ENCODE peak calls at places on chromosome 11, in ten cellular contexts. U is OCI-LY7, H is GM06990, R is fibroblast of the aortic adventitia, P is fibroblast of lung, T is GM12864, L is mammary epithelial cell, C is BJ, N is fibroblast of mammary gland, D is nephron progenitor cell. E is an unnamed sample.

GRCh38 chr11:8331767-8332166 is 68.1 kb upstream of the LMO1 start:
- DNase-seq in U (no peak), H (no peak), R (no peak), P (no peak), T (no peak), L (no peak), C (no peak), N (no peak), D (no peak), E (no peak)

GRCh38 chr11:95948637-95949036 is 24.7 kb upstream of the MTMR2 start:
- DNase-seq in U (no peak), H (no peak), R (no peak), P (no peak), T (no peak), L (no peak), C (no peak), N (no peak), D (no peak), E (no peak)

GRCh38 chr11:128584253-128584652 is 3.1 kb downstream of the ETS1 start:
- DNase-seq in U (no peak), H (no peak), R (no peak), P (no peak), T (no peak), L (no peak), C (no peak), N (no peak), D (no peak), E (no peak)

GRCh38 chr11:32571039-32571438 is 12.6 kb upstream of the EIF3M start:
- DNase-seq in U (no peak), H (no peak), R (no peak), P (no peak), T (no peak), L (no peak), C (no peak), N (no peak), D (no peak), E (no peak)

GRCh38 chr11:64241175-64241429 is 207 bp downstream of the FKBP2 start:
- DNase-seq in U (no peak), H (no peak), R (no peak), P (no peak), T (no peak), L (peak), C (no peak), N (no peak), D (no peak), E (no peak)

GRCh38 chr11:99142237-99142636 is 121.5 kb downstream of the CNTN5 start:
- DNase-seq in U (no peak), H (no peak), R (no peak), P (no peak), T (no peak), L (no peak), C (no peak), N (no peak), D (no peak), E (no peak)

GRCh38 chr11:57399221-57399620 is 8.8 kb upstream of the PRG2 start:
- DNase-seq in U (no peak), H (no peak), R (no peak), P (no peak), T (no peak), L (peak), C (no peak), N (no peak), D (no peak), E (peak)

GRCh38 chr11:128695539-128696221 is 1.8 kb downstream of the FLI1 start:
- DNase-seq in U (peak), H (no peak), R (peak), P (no peak), T (no peak), L (no peak), C (no peak), N (no peak), D (no peak), E (peak)

GRCh38 chr11:117083011-117083940 is 15.0 kb downstream of the SIK3 start:
- DNase-seq in U (no peak), H (no peak), R (peak), P (no peak), T (no peak), L (no peak), C (no peak), N (no peak), D (no peak), E (no peak)

GRCh38 chr11:117076941-117077659 is 21.1 kb downstream of the SIK3 start:
- DNase-seq in U (peak), H (no peak), R (no peak), P (peak), T (no peak), L (no peak), C (no peak), N (no peak), D (no peak), E (peak)

GRCh38 chr11:117080370-117080769 is 17.9 kb downstream of the SIK3 start:
- DNase-seq in U (no peak), H (no peak), R (no peak), P (no peak), T (no peak), L (no peak), C (no peak), N (no peak), D (no peak), E (no peak)

GRCh38 chr11:117084992-117085391 is 13.2 kb downstream of the SIK3 start:
- DNase-seq in U (no peak), H (no peak), R (no peak), P (no peak), T (no peak), L (no peak), C (no peak), N (no peak), D (no peak), E (no peak)

DNA sequence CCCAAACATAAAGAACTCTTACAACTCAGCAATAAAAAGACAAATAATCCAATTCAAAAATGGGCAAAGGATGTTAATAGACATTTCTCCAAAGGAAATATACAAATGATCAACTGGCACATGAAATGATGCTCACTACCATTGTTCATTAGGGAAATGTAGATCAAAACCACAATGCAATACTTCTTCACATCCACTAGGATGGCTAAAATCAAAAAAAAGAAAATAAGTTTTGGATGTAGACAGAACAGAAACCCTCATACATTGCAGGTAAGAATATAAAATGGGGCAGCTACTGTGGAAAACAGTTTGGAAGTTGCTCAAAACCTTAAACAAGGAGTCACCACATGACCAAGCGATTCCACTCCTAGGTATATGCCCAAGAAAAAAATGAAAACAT is 16.3 kb downstream of the SIK3 start:
- DNase-seq in U (no peak), H (no peak), R (no peak), P (no peak), T (no peak), L (no peak), C (no peak), N (no peak), D (no peak), E (no peak)
- TF ChIP-seq CTCF in U (peak), H (no peak), R (no peak), P (no peak), T (no peak), L (no peak), C (no peak), N (peak), D (no peak), E (no peak)

DNA sequence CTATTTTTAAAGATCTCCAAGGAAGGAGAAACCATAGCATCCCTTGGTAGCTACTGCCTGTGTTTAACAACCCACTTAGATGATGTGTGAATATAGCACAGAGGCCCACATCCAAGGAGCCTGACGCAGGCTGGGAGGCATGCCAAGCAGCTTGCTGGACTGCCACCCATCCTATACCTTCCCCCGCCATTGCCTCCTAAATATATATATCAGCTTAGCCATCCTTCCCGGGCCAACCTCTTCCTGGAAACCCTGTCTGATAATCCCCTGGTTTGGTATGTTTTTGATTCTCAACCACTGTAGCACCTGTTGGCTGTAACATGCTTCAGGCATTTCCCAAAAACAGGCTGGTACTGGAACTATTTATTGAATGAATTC is 77.6 kb upstream of the PHF21A start:
- DNase-seq in U (no peak), H (no peak), R (no peak), P (no peak), T (no peak), L (no peak), C (no peak), N (no peak), D (no peak), E (no peak)
- TF ChIP-seq CTCF in U (no peak), H (no peak), R (no peak), P (no peak), T (no peak), L (no peak), C (no peak), N (no peak), D (no peak), E (no peak)

DNA sequence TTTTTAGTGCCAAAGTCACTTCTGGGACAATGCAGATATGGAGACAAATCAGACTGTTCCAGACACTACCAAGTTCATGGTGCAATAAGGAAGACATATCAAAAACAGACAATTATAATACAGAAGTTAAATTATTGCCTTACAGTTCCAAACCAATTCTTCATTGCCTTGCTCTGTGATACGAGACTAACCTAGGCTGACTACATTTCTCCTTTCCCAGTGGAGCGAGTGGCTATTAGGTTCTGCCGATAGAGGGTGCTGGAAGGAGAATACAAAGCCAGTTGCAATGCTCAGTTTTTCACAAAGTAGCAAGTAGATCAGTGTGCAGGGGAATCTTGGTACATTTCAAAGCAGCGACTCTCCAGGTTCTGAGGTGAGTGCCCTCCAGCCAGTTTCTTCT is 67.8 kb downstream of the FAM168A start:
- DNase-seq in U (peak), H (no peak), R (no peak), P (no peak), T (no peak), L (no peak), C (no peak), N (no peak), D (no peak), E (peak)
- TF ChIP-seq CTCF in U (peak), H (peak), R (peak), P (peak), T (no peak), L (peak), C (peak), N (peak), D (no peak), E (peak)

GRCh38 chr11:75547617-75548054 is 14.4 kb upstream of the SERPINH1 start:
- DNase-seq in U (peak), H (no peak), R (peak), P (peak), T (no peak), L (no peak), C (no peak), N (peak), D (peak), E (peak)
- TF ChIP-seq CTCF in U (peak), H (peak), R (peak), P (peak), T (peak), L (peak), C (peak), N (peak), D (peak), E (peak)

DNA sequence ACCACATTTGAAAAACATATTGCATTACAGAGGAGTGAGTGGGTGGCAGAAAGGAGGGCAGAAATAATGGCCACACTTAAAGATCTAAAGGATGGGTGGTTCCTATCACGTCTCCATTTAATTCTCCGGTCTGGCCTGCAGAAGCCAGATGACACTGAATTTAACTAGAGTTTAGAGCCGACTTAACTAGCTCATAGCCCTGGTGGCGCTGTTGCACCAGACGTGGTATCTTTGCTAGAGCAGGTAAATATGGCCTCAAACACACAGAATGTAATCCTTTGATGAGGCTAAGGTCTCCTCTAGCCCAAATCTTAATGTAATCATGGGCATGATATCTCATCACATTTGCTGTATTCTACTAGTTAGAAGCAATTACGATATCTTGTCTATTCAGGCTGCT is 51.5 kb upstream of the GAL start:
- DNase-seq in U (peak), H (no peak), R (peak), P (peak), T (peak), L (peak), C (no peak), N (peak), D (peak), E (peak)
- TF ChIP-seq CTCF in U (peak), H (peak), R (peak), P (peak), T (peak), L (peak), C (peak), N (peak), D (peak), E (peak)

GRCh38 chr11:120832609-120833221 is 191.2 kb upstream of the TBCEL start:
- DNase-seq in U (no peak), H (no peak), R (no peak), P (no peak), T (no peak), L (no peak), C (no peak), N (no peak), D (no peak), E (no peak)
- TF ChIP-seq CTCF in U (no peak), H (no peak), R (no peak), P (no peak), T (no peak), L (no peak), C (no peak), N (no peak), D (no peak), E (no peak)

DNA sequence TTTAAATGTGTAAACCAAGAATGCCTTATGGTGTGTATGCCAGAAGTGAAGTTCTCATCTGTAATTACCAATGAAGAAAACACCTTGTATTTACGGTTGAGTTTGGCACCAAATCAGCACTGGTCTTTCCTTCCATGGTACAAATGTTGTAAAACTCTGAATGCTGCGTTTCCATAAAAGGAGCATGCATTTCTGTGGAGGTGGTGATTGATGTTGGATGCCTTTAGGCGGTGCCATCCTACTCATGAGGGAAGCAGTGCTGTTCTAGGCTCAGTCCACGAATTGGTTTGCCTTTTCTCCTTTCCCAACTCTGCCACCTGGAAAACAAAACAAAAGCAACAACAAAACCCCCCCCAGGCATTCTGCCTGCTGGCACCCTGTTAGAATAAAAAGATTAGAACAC is 124.4 kb downstream of the TEAD1 start:
- DNase-seq in U (no peak), H (no peak), R (no peak), P (no peak), T (no peak), L (peak), C (no peak), N (no peak), D (no peak), E (peak)
- TF ChIP-seq CTCF in U (no peak), H (no peak), R (no peak), P (no peak), T (no peak), L (peak), C (no peak), N (no peak), D (no peak), E (no peak)